ENCODE peak calls at places on chromosomes 5 and 9, in eight cellular contexts. P, O, E, V, C, D, S and Y are unnamed samples.

GRCh38 chr5:132427285-132428146 is 58.0 kb downstream of the SLC22A5 start:
- DNase-seq in S (peak; percentile 74), E (no peak), P (peak; percentile 77), D (no peak), C (peak; percentile 52), O (peak; percentile 76), V (no peak), Y (no peak)

GRCh38 chr9:124282442-124283231 is 24.9 kb downstream of the NEK6 start:
- DNase-seq in C (no peak), S (peak; percentile 83), D (peak; percentile 81), P (no peak), O (peak; percentile 84), V (no peak), E (peak; percentile 81), Y (no peak)

GRCh38 chr5:1319436-1320343 is 24.8 kb upstream of the TERT start:
- DNase-seq in D (no peak), C (no peak), V (no peak), O (peak; percentile 58), E (no peak), P (no peak), S (peak; percentile 42), Y (no peak)

GRCh38 chr5:43037929-43038510 is 2.1 kb downstream of the ANXA2R start:
- DNase-seq in C (peak; percentile 33), S (no peak), E (no peak), D (peak; percentile 97), P (peak; percentile 36), O (no peak), V (peak; percentile 29), Y (no peak)

GRCh38 chr9:109440797-109441287 is 57.3 kb downstream of the PTPN3 start:
- DNase-seq in C (peak; percentile 4), D (peak; percentile 92), S (peak; percentile 59), P (peak; percentile 22), E (no peak), O (no peak), V (peak; percentile 79), Y (no peak)

GRCh38 chr5:39500656-39501295 is 76.0 kb upstream of the DAB2 start:
- DNase-seq in S (no peak), V (no peak), O (no peak), C (no peak), D (no peak), E (no peak), P (no peak), Y (no peak)

GRCh38 chr9:89660286-89660685 is 55.5 kb downstream of the GADD45G start:
- DNase-seq in E (no peak), D (no peak), S (no peak), O (peak; percentile 62), C (no peak), V (no peak), P (no peak), Y (no peak)

GRCh38 chr9:4011062-4011461 is 288.8 kb downstream of the GLIS3 start:
- DNase-seq in C (no peak), O (no peak), D (no peak), S (no peak), V (no peak), P (no peak), E (no peak), Y (no peak)

GRCh38 chr5:171162165-171162564 is 146.9 kb upstream of the TLX3 start:
- DNase-seq in S (no peak), C (no peak), V (peak; percentile 6), E (no peak), D (no peak), P (no peak), O (no peak), Y (no peak)

GRCh38 chr9:84271004-84271886 is 69.3 kb downstream of the SLC28A3 start:
- DNase-seq in O (peak; percentile 66), P (peak; percentile 85), D (peak; percentile 79), V (peak; percentile 94), E (peak; percentile 35), C (no peak), S (peak; percentile 70), Y (no peak)

GRCh38 chr9:132408521-132408920 is 1.5 kb upstream of the CFAP77 start:
- DNase-seq in O (no peak), D (no peak), C (no peak), E (no peak), V (no peak), S (no peak), P (no peak), Y (no peak)

GRCh38 chr9:708182-708555 is 133.3 kb upstream of the DMRT1 start:
- DNase-seq in D (no peak), C (no peak), O (no peak), E (no peak), P (no peak), V (no peak), S (no peak), Y (no peak)

GRCh38 chr5:6291961-6292360 is 86.4 kb downstream of the MED10 start:
- DNase-seq in E (no peak), C (no peak), P (no peak), O (no peak), D (no peak), S (no peak), V (peak; percentile 69), Y (no peak)

GRCh38 chr9:115456515-115456914 is 338.6 kb upstream of the TNC start:
- DNase-seq in E (no peak), O (no peak), D (peak; percentile 70), P (no peak), V (no peak), S (no peak), C (no peak), Y (no peak)

GRCh38 chr5:127298623-127299022 is 8.0 kb downstream of the MEGF10 start:
- DNase-seq in V (peak; percentile 37), D (no peak), E (no peak), C (no peak), O (no peak), P (no peak), S (no peak), Y (no peak)
- H3K36me3 ChIP-seq in V (no peaks in the 10 kb centered on the region), D (no peaks in the 10 kb centered on the region), E (no peaks in the 10 kb centered on the region), C (no peaks in the 10 kb centered on the region), O (no peaks in the 10 kb centered on the region), P (no peaks in the 10 kb centered on the region), S (no peaks in the 10 kb centered on the region), Y (no peaks in the 10 kb centered on the region)

GRCh38 chr5:119354522-119355243 is 1.1 kb upstream of the TNFAIP8 start:
- DNase-seq in O (no peak), S (no peak), E (no peak), P (no peak), V (no peak), C (no peak), D (no peak), Y (no peak)
- H3K36me3 ChIP-seq in O (no peaks in the 10 kb centered on the region), S (no peaks in the 10 kb centered on the region), E (no peaks in the 10 kb centered on the region), P (no peaks in the 10 kb centered on the region), V (no peaks in the 10 kb centered on the region), C (no peaks in the 10 kb centered on the region), D (no peaks in the 10 kb centered on the region), Y (no peaks in the 10 kb centered on the region)

GRCh38 chr5:141517321-141517720 is 28.4 kb downstream of the PCDHGC5 start:
- DNase-seq in E (no peak), C (no peak), P (no peak), V (no peak), S (no peak), D (no peak), O (no peak), Y (no peak)
- H3K36me3 ChIP-seq in E (no peaks in the 10 kb centered on the region), C (peaks cover 70% of the 10 kb centered on the region), P (no peaks in the 10 kb centered on the region), V (no peaks in the 10 kb centered on the region), S (peaks cover 1% of the 10 kb centered on the region), D (peaks cover 2% of the 10 kb centered on the region), O (peaks cover 38% of the 10 kb centered on the region), Y (peaks cover 41% of the 10 kb centered on the region)

DNA sequence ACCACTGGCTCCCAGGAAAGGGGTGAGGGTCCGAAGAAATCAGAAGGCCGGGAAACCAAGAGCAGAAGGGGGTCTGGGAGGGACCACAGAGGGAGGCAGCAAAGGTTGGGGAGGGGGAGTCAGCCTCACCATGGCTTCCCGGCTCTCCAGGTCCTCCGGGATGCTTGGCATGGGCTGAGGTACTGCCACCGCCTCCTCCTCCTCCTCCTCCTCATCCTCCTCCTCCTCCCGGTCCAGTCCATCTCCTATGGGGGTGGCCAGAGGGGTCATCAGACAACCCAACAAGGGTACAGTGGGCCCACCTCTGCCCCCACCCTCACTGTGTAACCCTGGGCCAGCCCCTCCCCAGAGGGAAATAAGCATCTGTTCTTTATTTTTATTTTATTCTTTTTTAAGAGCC is 17.5 kb downstream of the GOLGA2 start:
- DNase-seq in D (no peak), V (no peak), O (no peak), S (no peak), E (no peak), P (no peak), C (no peak), Y (no peak)
- H3K36me3 ChIP-seq in D (peaks cover 33% of the 10 kb centered on the region), V (no peaks in the 10 kb centered on the region), O (peaks cover 75% of the 10 kb centered on the region), S (peaks cover 17% of the 10 kb centered on the region), E (no peaks in the 10 kb centered on the region), P (no peaks in the 10 kb centered on the region), C (peaks cover 53% of the 10 kb centered on the region), Y (peaks cover 81% of the 10 kb centered on the region)